ENCODE peak calls at places on chromosomes 11 and 22, in five cellular contexts. H is NCI-H460, G is SW 1271, Q is GF-D8, U is ovary. E is an unnamed sample.

GRCh38 chr11:11022126-11022730 is 164.4 kb upstream of the ZBED5 start:
- DNase-seq in H (peak; percentile 18), U (no peak), Q (no peak), G (peak; percentile 11), E (no peak)

GRCh38 chr11:46475041-46475925 is 83.7 kb upstream of the CHRM4 start:
- DNase-seq in H (no peak), U (no peak), Q (no peak), G (no peak), E (no peak)

GRCh38 chr11:114317738-114318137 is 21.5 kb downstream of the NNMT start:
- DNase-seq in H (no peak), G (no peak), Q (peak; percentile 31), U (peak; percentile 55), E (no peak)

GRCh38 chr11:68470304-68470811 is 9.8 kb downstream of the PPP6R3 start:
- DNase-seq in G (no peak), U (no peak), H (no peak), Q (no peak), E (no peak)

GRCh38 chr11:78791254-78791653 is 216.6 kb upstream of the NARS2 start:
- DNase-seq in U (no peak), Q (no peak), H (no peak), G (no peak), E (no peak)

GRCh38 chr11:132357811-132358572 is 987.6 kb downstream of the NTM start:
- DNase-seq in G (no peak), H (no peak), Q (no peak), U (no peak), E (no peak)

GRCh38 chr22:22687638-22688500 is 43.5 kb downstream of the GGTLC2 start:
- DNase-seq in G (peak; percentile 8), H (peak; percentile 41), Q (no peak), U (peak; percentile 60), E (no peak)

GRCh38 chr11:114085965-114086364 is 26.5 kb downstream of the ZBTB16 start:
- DNase-seq in G (no peak), Q (no peak), U (no peak), H (no peak), E (no peak)

GRCh38 chr22:20085651-20086050 is 5.6 kb downstream of the DGCR8 start:
- DNase-seq in G (no peak), Q (no peak), U (no peak), H (no peak), E (no peak)

GRCh38 chr11:73652856-73653559 is 6.6 kb downstream of the PLEKHB1 start:
- DNase-seq in U (no peak), H (no peak), G (no peak), Q (no peak), E (no peak)

GRCh38 chr22:46833228-46833627 is 70.8 kb downstream of the TBC1D22A start:
- DNase-seq in G (peak; percentile 3), H (no peak), Q (no peak), U (no peak), E (no peak)

GRCh38 chr22:20441631-20442484 is 4.2 kb upstream of the SCARF2 start:
- DNase-seq in U (no peak), Q (no peak), G (no peak), H (no peak), E (no peak)

GRCh38 chr11:61913699-61914395 is 3.5 kb downstream of the RAB3IL1 start:
- DNase-seq in U (no peak), H (no peak), Q (no peak), G (no peak), E (no peak)

GRCh38 chr11:68999093-68999747 is 13.8 kb downstream of the MRGPRF start:
- DNase-seq in G (no peak), Q (no peak), H (no peak), U (peak; percentile 17), E (no peak)

GRCh38 chr22:47032091-47032943 is 269.9 kb downstream of the TBC1D22A start:
- DNase-seq in Q (no peak), U (no peak), G (no peak), H (no peak), E (no peak)

GRCh38 chr11:88384678-88385015 is 47.1 kb upstream of the CTSC start:
- DNase-seq in U (no peak), Q (no peak), G (no peak), H (no peak), E (no peak)

GRCh38 chr22:26849575-26849974 is 192.2 kb downstream of the MIAT start:
- DNase-seq in Q (no peak), G (no peak), H (no peak), U (no peak), E (no peak)

GRCh38 chr11:133202816-133203215 is 329.5 kb downstream of the OPCML start:
- DNase-seq in G (no peak), U (no peak), H (no peak), Q (no peak), E (no peak)

GRCh38 chr11:14308114-14308896 is 50.7 kb downstream of the RRAS2 start:
- DNase-seq in G (peak; percentile 58), U (no peak), Q (no peak), H (peak; percentile 31), E (no peak)

GRCh38 chr11:23263466-23263865 is 403.2 kb upstream of the CCDC179 start:
- DNase-seq in H (no peak), G (no peak), U (no peak), Q (no peak), E (no peak)

GRCh38 chr11:57800444-57801184 is 39.0 kb downstream of the CTNND1 start:
- DNase-seq in U (no peak), H (peak; percentile 59), G (peak; percentile 75), Q (peak; percentile 28), E (no peak)

GRCh38 chr11:11533751-11534150 is 88.1 kb downstream of the GALNT18 start:
- DNase-seq in G (no peak), U (no peak), Q (no peak), H (no peak), E (no peak)

GRCh38 chr11:96464695-96465307 is 75.0 kb downstream of the JRKL start:
- DNase-seq in H (peak; percentile 62), U (no peak), G (peak; percentile 97), Q (peak; percentile 47), E (no peak)

GRCh38 chr11:104163100-104164027 is 583 bp downstream of the PDGFD start:
- DNase-seq in G (peak; percentile 25), Q (no peak), U (peak; percentile 67), H (no peak), E (no peak)

GRCh38 chr11:69662021-69662698 is 13.0 kb downstream of the LTO1 start:
- DNase-seq in U (no peak), H (no peak), Q (no peak), G (no peak), E (no peak)

GRCh38 chr11:120121914-120122473 is 15.9 kb downstream of the TRIM29 start:
- DNase-seq in U (no peak), Q (no peak), G (no peak), H (no peak), E (no peak)

GRCh38 chr11:34395916-34396555 is 38.2 kb upstream of the ABTB2 start:
- DNase-seq in H (peak; percentile 36), U (no peak), Q (no peak), G (peak; percentile 45), E (no peak)

GRCh38 chr22:27283714-27284113 is 517.8 kb downstream of the MN1 start:
- DNase-seq in U (no peak), H (no peak), Q (no peak), G (no peak), E (no peak)

GRCh38 chr11:9003573-9004309 is at the start of gene NRIP3:
- DNase-seq in G (peak; percentile 16), Q (no peak), U (peak; percentile 72), H (peak; percentile 23), E (peak; percentile 55)

GRCh38 chr11:57646756-57647303 is 2.9 kb downstream of the YPEL4 start:
- DNase-seq in U (no peak), G (peak; percentile 36), H (no peak), Q (no peak), E (no peak)

GRCh38 chr22:35400335-35400680 is 368 bp downstream of the MCM5 start:
- DNase-seq in H (no peak), Q (no peak), G (no peak), U (no peak), E (no peak)

GRCh38 chr22:27063381-27063780 is 406.0 kb downstream of the MIAT start:
- DNase-seq in U (no peak), G (no peak), H (no peak), Q (no peak), E (no peak)

GRCh38 chr11:19429108-19429760 is 188.5 kb upstream of the E2F8 start:
- DNase-seq in Q (no peak), U (no peak), G (no peak), H (no peak), E (no peak)

GRCh38 chr22:47089796-47090460 is 327.5 kb downstream of the TBC1D22A start:
- DNase-seq in G (no peak), Q (no peak), U (no peak), H (no peak), E (no peak)

GRCh38 chr11:117874910-117875396 is 1.5 kb downstream of the FXYD6 start:
- DNase-seq in G (no peak), H (no peak), U (no peak), Q (no peak), E (no peak)

GRCh38 chr22:35514366-35514765 is 26.3 kb upstream of the RASD2 start:
- DNase-seq in U (no peak), H (no peak), G (no peak), Q (no peak), E (no peak)

GRCh38 chr22:47422736-47423135 is 660.3 kb downstream of the TBC1D22A start:
- DNase-seq in U (no peak), Q (no peak), G (no peak), H (no peak), E (no peak)

GRCh38 chr22:31881198-31881597 is 63.1 kb upstream of the YWHAH start:
- DNase-seq in H (no peak), Q (no peak), G (no peak), U (no peak), E (no peak)

GRCh38 chr22:49561338-49561737 is 266.3 kb downstream of the BRD1 start:
- DNase-seq in G (no peak), U (no peak), H (no peak), Q (no peak), E (no peak)

E was measured in activated CD4-positive, CD25-positive, alpha-beta regulatory T cell treated with anti-CD3 and anti-CD28 coated beads, Interleukin-2, amount 50 U/mL, for 16 hours.